ENCODE peak calls at places on chromosome 10, in ten cellular contexts. O is thoracic aorta, L is mesenteric fat pad, C is endothelial cell, H is CD14-positive monocyte, Y is left cardiac atrium, B is uterus, T is NAMALWA, J is AG09309, S is AG20443. E is an unnamed sample.

GRCh38 chr10:5544216-5544805 is 19.6 kb downstream of the CALML3 start:
- DNase-seq in O (no peak), L (peak), C (no peak), H (no peak), Y (no peak), B (no peak), T (no peak), J (no peak), S (no peak), E (no peak)

GRCh38 chr10:26881600-26882331 is 21.0 kb upstream of the ABI1 start:
- DNase-seq in O (no peak), L (no peak), C (no peak), H (no peak), Y (no peak), B (no peak), T (peak), J (peak), S (peak), E (peak)

GRCh38 chr10:73716251-73716650 is 18.3 kb upstream of the AGAP5 start:
- DNase-seq in O (no peak), L (no peak), C (no peak), H (no peak), Y (no peak), B (no peak), T (no peak), J (no peak), S (no peak), E (no peak)

GRCh38 chr10:21496285-21497176 is 29.0 kb downstream of the SKIDA1 start:
- DNase-seq in O (no peak), L (no peak), C (peak), H (no peak), Y (peak), B (no peak), T (peak), J (no peak), S (peak), E (peak)

GRCh38 chr10:21021843-21022594 is 124.9 kb upstream of the NEBL start:
- DNase-seq in O (no peak), L (no peak), C (peak), H (no peak), Y (no peak), B (no peak), T (peak), J (no peak), S (no peak), E (no peak)

GRCh38 chr10:122461729-122462532 is 578 bp downstream of the HTRA1 start:
- DNase-seq in O (no peak), L (peak), C (peak), H (no peak), Y (no peak), B (no peak), T (no peak), J (no peak), S (peak), E (peak)

GRCh38 chr10:119342017-119342734 is 134.8 kb downstream of the GRK5 start:
- DNase-seq in O (no peak), L (no peak), C (no peak), H (no peak), Y (peak), B (peak), T (no peak), J (no peak), S (peak), E (no peak)

GRCh38 chr10:76336213-76336963 is 905.0 kb downstream of the LRMDA start:
- DNase-seq in O (no peak), L (no peak), C (no peak), H (no peak), Y (no peak), B (peak), T (no peak), J (no peak), S (no peak), E (no peak)